ENCODE peak calls at places on chromosome 1, in nine cellular contexts. One of them, this sample, is unnamed.

GRCh38 chr1:99279525-99279924 is 15.2 kb downstream of the PLPPR4 start:
- DNase-seq in foreskin fibroblast: no peak
- DNase-seq in stimulated activated CD4-positive, alpha-beta T cell treated with anti-CD3 and anti-CD28 coated beads, Interleukin-12 subunit alpha, Interleukin-12 subunit beta, amount 100 ng/mL, for 4 hours: no peak
- DNase-seq in neuronal stem cell: no peak
- DNase-seq in T-cell: no peak
- DNase-seq in colonic mucosa: no peak
- DNase-seq in NCI-H226: no peak
- DNase-seq in B cell: no peak
- DNase-seq in central memory CD4-positive, alpha-beta T cell: no peak
- DNase-seq in this sample: peak

GRCh38 chr1:222813866-222814535 is 838 bp upstream of the DISP1 start:
- DNase-seq in colonic mucosa: no peak
- DNase-seq in neuronal stem cell: no peak
- DNase-seq in B cell: no peak
- DNase-seq in T-cell: no peak
- DNase-seq in foreskin fibroblast: peak
- DNase-seq in stimulated activated CD4-positive, alpha-beta T cell treated with anti-CD3 and anti-CD28 coated beads, Interleukin-12 subunit alpha, Interleukin-12 subunit beta, amount 100 ng/mL, for 4 hours: no peak
- DNase-seq in central memory CD4-positive, alpha-beta T cell: no peak
- DNase-seq in NCI-H226: no peak
- DNase-seq in this sample: no peak

GRCh38 chr1:15350151-15350550 is 59.5 kb upstream of the EFHD2 start:
- DNase-seq in B cell: no peak
- DNase-seq in stimulated activated CD4-positive, alpha-beta T cell treated with anti-CD3 and anti-CD28 coated beads, Interleukin-12 subunit alpha, Interleukin-12 subunit beta, amount 100 ng/mL, for 4 hours: no peak
- DNase-seq in neuronal stem cell: no peak
- DNase-seq in foreskin fibroblast: no peak
- DNase-seq in colonic mucosa: no peak
- DNase-seq in central memory CD4-positive, alpha-beta T cell: no peak
- DNase-seq in T-cell: no peak
- DNase-seq in NCI-H226: no peak
- DNase-seq in this sample: no peak

GRCh38 chr1:91871994-91872393 is 14.0 kb downstream of the TGFBR3 start:
- DNase-seq in B cell: no peak
- DNase-seq in foreskin fibroblast: no peak
- DNase-seq in stimulated activated CD4-positive, alpha-beta T cell treated with anti-CD3 and anti-CD28 coated beads, Interleukin-12 subunit alpha, Interleukin-12 subunit beta, amount 100 ng/mL, for 4 hours: no peak
- DNase-seq in colonic mucosa: no peak
- DNase-seq in NCI-H226: peak
- DNase-seq in neuronal stem cell: no peak
- DNase-seq in central memory CD4-positive, alpha-beta T cell: no peak
- DNase-seq in T-cell: no peak
- DNase-seq in this sample: no peak

GRCh38 chr1:77271851-77272250 is 10.0 kb upstream of the AK5 start:
- DNase-seq in foreskin fibroblast: peak
- DNase-seq in B cell: no peak
- DNase-seq in stimulated activated CD4-positive, alpha-beta T cell treated with anti-CD3 and anti-CD28 coated beads, Interleukin-12 subunit alpha, Interleukin-12 subunit beta, amount 100 ng/mL, for 4 hours: no peak
- DNase-seq in T-cell: no peak
- DNase-seq in colonic mucosa: no peak
- DNase-seq in central memory CD4-positive, alpha-beta T cell: no peak
- DNase-seq in neuronal stem cell: no peak
- DNase-seq in NCI-H226: no peak
- DNase-seq in this sample: no peak

GRCh38 chr1:7975212-7975865 is 13.8 kb downstream of the PARK7 start:
- DNase-seq in NCI-H226: peak
- DNase-seq in T-cell: peak
- DNase-seq in B cell: no peak
- DNase-seq in foreskin fibroblast: peak
- DNase-seq in neuronal stem cell: peak
- DNase-seq in central memory CD4-positive, alpha-beta T cell: no peak
- DNase-seq in stimulated activated CD4-positive, alpha-beta T cell treated with anti-CD3 and anti-CD28 coated beads, Interleukin-12 subunit alpha, Interleukin-12 subunit beta, amount 100 ng/mL, for 4 hours: no peak
- DNase-seq in colonic mucosa: peak
- DNase-seq in this sample: peak

GRCh38 chr1:225651872-225652725 is 824 bp downstream of the ENAH start:
- DNase-seq in stimulated activated CD4-positive, alpha-beta T cell treated with anti-CD3 and anti-CD28 coated beads, Interleukin-12 subunit alpha, Interleukin-12 subunit beta, amount 100 ng/mL, for 4 hours: peak
- DNase-seq in neuronal stem cell: peak
- DNase-seq in colonic mucosa: peak
- DNase-seq in NCI-H226: no peak
- DNase-seq in T-cell: no peak
- DNase-seq in foreskin fibroblast: no peak
- DNase-seq in central memory CD4-positive, alpha-beta T cell: no peak
- DNase-seq in B cell: no peak
- DNase-seq in this sample: peak

GRCh38 chr1:37704966-37705365 is 12.7 kb downstream of the CDCA8 start:
- DNase-seq in T-cell: no peak
- DNase-seq in foreskin fibroblast: no peak
- DNase-seq in stimulated activated CD4-positive, alpha-beta T cell treated with anti-CD3 and anti-CD28 coated beads, Interleukin-12 subunit alpha, Interleukin-12 subunit beta, amount 100 ng/mL, for 4 hours: no peak
- DNase-seq in NCI-H226: no peak
- DNase-seq in neuronal stem cell: no peak
- DNase-seq in central memory CD4-positive, alpha-beta T cell: no peak
- DNase-seq in colonic mucosa: no peak
- DNase-seq in B cell: no peak
- DNase-seq in this sample: no peak

This sample was measured in DMS 273 treated with DMSO at 0.1 percent for 48 hours.